ENCODE peak calls at places on chromosomes 5 and 9, in ten cellular contexts. L is activated naive CD4-positive, alpha-beta T cell treated with Interleukin-2 at 50 U/mL for 16 hours; M is left cardiac atrium; S is foreskin fibroblast; K is hepatic stellate cell; T is iris pigment epithelial cell; U is activated CD4-positive, alpha-beta T cell treated with anti-CD3 and anti-CD28 coated beads for 24 hours; Q is MV-4-11; R is kidney; V is Right ventricle myocardium inferior. D is an unnamed sample.

GRCh38 chr5:16754621-16755020 is 137.8 kb upstream of the RETREG1 start:
- DNase-seq in Q (no peak), L (no peak), S (no peak), V (no peak), M (no peak), U (no peak), R (no peak), K (no peak), T (no peak), D (no peak)

GRCh38 chr5:93246093-93246855 is 334.7 kb downstream of the NR2F1-AS1 start:
- DNase-seq in R (no peak), T (peak), K (no peak), L (no peak), M (no peak), Q (no peak), S (peak), V (no peak), U (no peak), D (no peak)

GRCh38 chr5:160291467-160291866 is 20.9 kb downstream of the CCNJL start:
- DNase-seq in S (no peak), V (no peak), L (no peak), R (no peak), K (no peak), T (no peak), M (no peak), U (no peak), Q (no peak), D (no peak)

GRCh38 chr5:142592365-142592764 is 93.5 kb downstream of the FGF1 start:
- DNase-seq in T (no peak), R (no peak), S (no peak), K (no peak), V (no peak), Q (no peak), L (no peak), M (no peak), U (no peak), D (no peak)

GRCh38 chr5:14054965-14055963 is 87.9 kb upstream of the TRIO start:
- DNase-seq in K (no peak), Q (no peak), S (peak), U (no peak), L (no peak), T (peak), V (no peak), R (no peak), M (no peak), D (no peak)

GRCh38 chr5:66963559-66963971 is 233.0 kb downstream of the CD180 start:
- DNase-seq in U (no peak), V (no peak), M (no peak), T (peak), R (no peak), L (no peak), K (no peak), Q (no peak), S (peak), D (no peak)

GRCh38 chr9:70573308-70573707 is 158.9 kb upstream of the KLF9 start:
- DNase-seq in K (no peak), T (no peak), L (no peak), M (no peak), V (no peak), U (no peak), S (no peak), Q (no peak), R (no peak), D (no peak)

GRCh38 chr9:114538241-114538640 is 33.0 kb upstream of the WHRN start:
- DNase-seq in T (no peak), Q (peak), U (no peak), L (peak), S (no peak), M (no peak), R (no peak), K (no peak), V (no peak), D (no peak)

GRCh38 chr5:153552886-153553285 is 62.4 kb downstream of the GRIA1 start:
- DNase-seq in U (no peak), T (peak), M (no peak), Q (no peak), K (no peak), L (no peak), V (no peak), S (peak), R (no peak), D (no peak)

GRCh38 chr9:70485273-70485858 is 70.9 kb upstream of the KLF9 start:
- DNase-seq in L (no peak), V (peak), R (peak), M (peak), T (no peak), Q (no peak), U (no peak), K (no peak), S (peak), D (no peak)

GRCh38 chr5:145441228-145441627 is 393.9 kb downstream of the PRELID2 start:
- DNase-seq in Q (no peak), L (no peak), V (no peak), M (no peak), T (no peak), S (no peak), U (no peak), R (no peak), K (no peak), D (no peak)

GRCh38 chr9:126116351-126117157 is 210.1 kb upstream of the MVB12B start:
- DNase-seq in R (peak), T (no peak), Q (no peak), S (no peak), V (no peak), L (no peak), K (no peak), U (no peak), M (no peak), D (no peak)

GRCh38 chr5:345404-346195 is 24.1 kb downstream of the AHRR start:
- DNase-seq in Q (no peak), U (no peak), K (no peak), L (no peak), V (no peak), R (no peak), M (no peak), S (peak), T (peak), D (no peak)

GRCh38 chr5:95524423-95524822 is 30.4 kb downstream of the SKIC3 start:
- DNase-seq in T (no peak), K (no peak), S (no peak), V (no peak), R (no peak), M (no peak), L (no peak), U (no peak), Q (no peak), D (no peak)

GRCh38 chr5:135203593-135204036 is 169.6 kb upstream of the PITX1 start:
- DNase-seq in Q (no peak), M (no peak), T (no peak), S (peak), U (no peak), R (no peak), L (no peak), K (no peak), V (no peak), D (no peak)

GRCh38 chr9:137477778-137478612 is 18.9 kb upstream of the NSMF start:
- DNase-seq in R (peak), S (no peak), V (peak), T (no peak), U (no peak), L (no peak), M (peak), Q (no peak), K (no peak), D (no peak)

GRCh38 chr9:127794001-127794791 is 8.4 kb downstream of the CDK9 start:
- DNase-seq in Q (no peak), U (no peak), R (no peak), L (no peak), T (no peak), M (no peak), S (no peak), K (no peak), V (no peak), D (no peak)

GRCh38 chr5:171705036-171705435 is 80.6 kb upstream of the SMIM23 start:
- DNase-seq in T (no peak), K (no peak), R (no peak), U (no peak), M (no peak), L (no peak), V (no peak), Q (no peak), S (no peak), D (no peak)

GRCh38 chr9:89435315-89435823 is 62.5 kb downstream of the SEMA4D start:
- DNase-seq in L (no peak), Q (no peak), R (peak), M (no peak), S (no peak), U (no peak), K (no peak), T (no peak), V (no peak), D (no peak)

GRCh38 chr5:148791334-148791667 is 35.1 kb upstream of the ADRB2 start:
- DNase-seq in Q (peak), K (no peak), T (peak), L (peak), V (no peak), M (no peak), R (no peak), U (no peak), S (peak), D (no peak)

GRCh38 chr9:134883040-134883782 is 2.6 kb downstream of the FCN2 start:
- DNase-seq in M (no peak), R (no peak), S (no peak), V (no peak), U (no peak), K (no peak), Q (no peak), L (no peak), T (no peak), D (no peak)

GRCh38 chr5:163564321-163564924 is 59.0 kb downstream of the MAT2B start:
- DNase-seq in L (peak), V (no peak), M (peak), K (peak), Q (peak), T (peak), S (peak), R (no peak), U (peak), D (peak)

GRCh38 chr5:158522001-158522400 is 577.7 kb downstream of the EBF1 start:
- DNase-seq in R (no peak), V (no peak), Q (peak), K (no peak), T (peak), M (no peak), U (no peak), L (no peak), S (peak), D (no peak)

GRCh38 chr5:109191153-109191558 is 218.6 kb downstream of the PJA2 start:
- DNase-seq in S (peak), M (peak), T (peak), V (peak), R (no peak), L (no peak), Q (peak), K (peak), U (no peak), D (no peak)

GRCh38 chr5:62686692-62687091 is 108.1 kb downstream of the LRRC70 start:
- DNase-seq in M (no peak), L (no peak), R (no peak), S (no peak), U (no peak), Q (no peak), K (no peak), T (no peak), V (no peak), D (no peak)

GRCh38 chr5:140109050-140109817 is 4.7 kb upstream of the PURA start:
- DNase-seq in R (no peak), T (peak), M (no peak), L (no peak), V (no peak), U (no peak), Q (no peak), K (peak), S (peak), D (no peak)

GRCh38 chr9:107638922-107639321 is 149.4 kb upstream of the KLF4 start:
- DNase-seq in L (no peak), T (peak), M (peak), V (peak), S (peak), Q (peak), K (peak), U (no peak), R (peak), D (no peak)

GRCh38 chr5:73233461-73234151 is 60.6 kb downstream of the TMEM174 start:
- DNase-seq in T (peak), Q (no peak), M (no peak), L (no peak), U (no peak), K (peak), R (peak), V (peak), S (no peak), D (peak)

GRCh38 chr5:61055434-61056006 is 106.7 kb downstream of the SMIM15 start:
- DNase-seq in L (no peak), V (no peak), T (peak), K (peak), R (no peak), Q (peak), M (no peak), S (peak), U (no peak), D (peak)

GRCh38 chr9:104386425-104387069 is 117.5 kb upstream of the OR13F1 start:
- DNase-seq in Q (peak), M (no peak), K (peak), T (peak), U (no peak), S (peak), V (no peak), R (no peak), L (no peak), D (peak)

GRCh38 chr5:35816881-35817521 is 39.7 kb upstream of the IL7R start:
- DNase-seq in L (no peak), S (no peak), U (no peak), V (no peak), Q (no peak), K (no peak), R (no peak), T (no peak), M (no peak), D (no peak)

GRCh38 chr9:127693143-127693542 is 13.6 kb upstream of the CFAP157 start:
- DNase-seq in U (no peak), K (no peak), T (no peak), R (no peak), S (no peak), L (no peak), M (no peak), V (no peak), Q (no peak), D (no peak)

GRCh38 chr5:25006734-25007133 is 362.0 kb upstream of the CDH10 start:
- DNase-seq in R (no peak), K (no peak), S (peak), U (no peak), Q (peak), L (no peak), T (peak), V (no peak), M (no peak), D (peak)

GRCh38 chr9:19149230-19149629 is 21.9 kb upstream of the PLIN2 start:
- DNase-seq in K (no peak), Q (no peak), T (peak), U (no peak), R (no peak), V (no peak), M (no peak), S (no peak), L (no peak), D (no peak)

GRCh38 chr5:43772601-43773031 is 169.6 kb downstream of the NNT start:
- DNase-seq in R (no peak), Q (peak), K (no peak), T (peak), V (no peak), M (no peak), S (peak), L (no peak), U (no peak), D (no peak)

GRCh38 chr5:79330071-79330470 is 94.1 kb downstream of the JMY start:
- DNase-seq in S (peak), U (no peak), T (no peak), Q (no peak), L (no peak), V (no peak), M (no peak), K (no peak), R (no peak), D (no peak)

GRCh38 chr9:22395585-22396205 is 50.9 kb upstream of the DMRTA1 start:
- DNase-seq in Q (no peak), T (peak), R (no peak), S (no peak), L (no peak), U (no peak), M (no peak), V (no peak), K (no peak), D (no peak)

D was measured in cerebellum.